ENCODE peak calls at places on chromosome 13, in five cellular contexts. B, X, V, F and C are unnamed samples.

GRCh38 chr13:110138009-110138699 is 168.8 kb downstream of the COL4A1 start:
- DNase-seq in B (peak; percentile 92), F (peak; percentile 70), V (peak; percentile 83), X (peak; percentile 90), C (no peak)

GRCh38 chr13:45207319-45207718 is 6.5 kb upstream of the KCTD4 start:
- DNase-seq in F (no peak), X (no peak), B (no peak), V (no peak), C (no peak)

GRCh38 chr13:77533875-77534788 is 1.4 kb upstream of the SCEL start:
- DNase-seq in V (no peak), F (peak; percentile 26), X (no peak), B (no peak), C (no peak)

GRCh38 chr13:25233861-25234260 is 53.4 kb downstream of the MTMR6 start:
- DNase-seq in B (no peak), V (no peak), F (no peak), X (no peak), C (no peak)

GRCh38 chr13:25904830-25905229 is 147.0 kb downstream of the SHISA2 start:
- DNase-seq in F (no peak), X (no peak), B (no peak), V (no peak), C (no peak)

GRCh38 chr13:110317496-110318195 is 10.6 kb downstream of the COL4A2 start:
- DNase-seq in F (no peak), V (no peak), B (no peak), X (no peak), C (no peak)

GRCh38 chr13:78024996-78025395 is 106.4 kb upstream of the EDNRB start:
- DNase-seq in V (no peak), F (peak; percentile 8), B (no peak), X (no peak), C (no peak)

GRCh38 chr13:32098275-32098674 is 66.7 kb downstream of the FRY start:
- DNase-seq in V (no peak), F (peak; percentile 9), B (no peak), X (peak; percentile 38), C (no peak)

GRCh38 chr13:41603917-41604316 is 146.6 kb downstream of the RGCC start:
- DNase-seq in X (peak; percentile 82), B (no peak), F (peak; percentile 88), V (peak; percentile 64), C (peak; percentile 52)

GRCh38 chr13:110334841-110335490 is 27.9 kb downstream of the COL4A2 start:
- DNase-seq in V (peak; percentile 92), B (no peak), F (peak; percentile 50), X (no peak), C (no peak)

GRCh38 chr13:94978516-94978915 is 266.2 kb upstream of the SOX21 start:
- DNase-seq in B (no peak), F (peak; percentile 83), V (peak; percentile 16), X (peak; percentile 16), C (no peak)

GRCh38 chr13:84352946-84353345 is 470.7 kb upstream of the SLITRK1 start:
- DNase-seq in V (peak; percentile 7), B (no peak), X (no peak), F (no peak), C (no peak)

GRCh38 chr13:38213307-38213706 is 136.3 kb upstream of the UFM1 start:
- DNase-seq in X (peak; percentile 44), V (peak; percentile 37), B (no peak), F (peak; percentile 73), C (no peak)

GRCh38 chr13:23778007-23778687 is 111.1 kb downstream of the MIPEP start:
- DNase-seq in V (no peak), B (no peak), X (no peak), F (peak; percentile 24), C (no peak)

GRCh38 chr13:59774511-59774911 is 389.2 kb downstream of the DIAPH3 start:
- DNase-seq in X (peak; percentile 87), B (no peak), V (peak; percentile 78), F (peak; percentile 61), C (no peak)

GRCh38 chr13:93867481-93867880 is 612.0 kb downstream of the DCT start:
- DNase-seq in F (peak; percentile 40), V (no peak), X (peak; percentile 14), B (no peak), C (no peak)

GRCh38 chr13:19713186-19713965 is 69.4 kb downstream of the PSPC1 start:
- DNase-seq in B (no peak), X (peak; percentile 52), F (peak; percentile 81), V (peak; percentile 81), C (peak; percentile 44)

DNA sequence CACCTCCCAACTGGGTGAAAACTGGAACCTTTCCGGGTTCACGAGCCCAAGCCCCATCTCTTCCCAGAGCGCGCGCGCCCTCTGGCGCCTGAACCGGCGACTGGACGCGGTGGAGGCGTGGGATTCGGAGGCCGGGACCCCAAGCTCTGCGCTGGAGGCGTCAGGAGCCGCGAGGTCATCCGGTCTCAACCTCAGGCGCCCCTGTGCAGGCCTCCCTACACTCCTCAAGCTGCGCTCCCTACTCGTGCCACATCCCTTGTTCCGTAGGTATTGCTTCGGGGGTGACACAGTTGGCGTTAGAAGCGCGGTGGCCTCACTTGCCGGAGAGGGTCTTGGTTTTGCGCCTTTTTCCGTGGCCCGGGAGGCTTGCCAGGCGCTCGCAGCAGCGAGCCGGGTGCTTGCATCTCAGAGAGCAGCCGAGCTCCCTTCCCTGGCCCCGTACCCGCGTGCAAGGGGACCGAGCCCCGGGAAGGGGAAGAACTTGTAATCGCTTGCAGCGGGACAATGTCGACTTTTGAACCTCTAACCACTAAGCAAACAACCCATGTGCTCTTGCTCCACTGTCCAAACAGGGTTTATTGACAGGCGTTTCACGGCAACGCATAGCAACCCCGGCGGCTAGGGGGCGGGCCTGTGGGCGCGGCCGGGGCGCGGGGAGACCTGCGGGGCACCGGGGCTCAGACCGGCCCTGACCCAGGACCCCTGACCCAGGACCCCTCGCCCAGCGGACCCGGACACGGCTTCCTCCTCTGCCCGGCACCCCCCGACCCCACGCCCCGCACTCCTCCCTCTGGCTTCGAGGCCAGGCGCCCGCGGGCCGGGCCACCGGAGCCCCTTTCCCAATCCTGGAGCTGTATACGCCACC is 8.5 kb downstream of the CDX2 start:
- DNase-seq in F (peak; percentile 22), V (no peak), B (peak; percentile 84), X (peak; percentile 28), C (no peak)
- H3K4me3 ChIP-seq in F (no peak overlapping the region), V (no peak overlapping the region), B (no peak overlapping the region), X (no peak overlapping the region), C (no peak overlapping the region)

DNA sequence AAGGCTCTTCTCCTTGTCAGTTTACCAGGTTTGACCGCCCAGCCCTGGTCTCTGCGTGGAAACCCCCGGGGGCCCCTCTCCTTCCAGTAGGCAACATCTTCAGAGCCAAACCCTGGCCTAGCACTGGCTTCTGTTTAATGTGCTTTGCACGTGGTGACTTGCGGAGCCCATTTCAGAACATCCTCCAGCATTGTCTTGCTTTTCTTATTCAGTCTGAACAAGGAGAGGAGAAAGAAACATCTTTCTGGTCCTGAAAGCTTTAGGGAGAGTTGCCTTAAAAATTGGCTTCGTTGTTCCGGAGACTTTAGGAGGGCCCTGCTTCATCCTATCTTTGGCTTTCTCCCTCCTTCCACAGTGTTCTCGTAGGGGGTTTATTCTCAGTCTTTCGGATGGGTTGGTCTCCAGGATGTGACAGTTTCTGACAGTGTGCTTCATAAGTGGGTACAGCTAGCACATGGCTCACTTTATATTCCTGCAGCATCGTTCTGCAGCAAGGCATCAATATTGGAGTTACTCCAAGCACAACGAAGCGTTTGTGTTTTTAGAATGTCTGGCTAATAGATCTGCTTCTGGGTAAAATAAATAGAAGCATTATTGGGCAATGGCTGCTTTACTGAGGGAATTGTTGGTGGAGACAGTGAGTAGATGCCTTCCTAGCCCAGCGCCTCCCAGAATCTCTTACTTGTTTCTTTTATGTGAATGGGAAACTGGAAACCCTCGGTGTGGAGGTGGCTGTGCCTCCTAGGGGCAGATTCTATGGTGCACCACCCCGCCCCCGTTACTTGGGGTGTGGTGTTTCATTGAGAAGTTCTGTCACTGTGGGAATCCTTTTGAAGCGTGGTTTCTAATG is 1.8 kb downstream of the FARP1 start:
- DNase-seq in X (peak; percentile 74), V (peak; percentile 60), B (no peak), F (peak; percentile 49), C (peak; percentile 46)
- TF ChIP-seq CTCF in X (peak; percentile 42), V (peak; percentile 29), B (no peak), F (peak; percentile 30), C (peak; percentile 43)

GRCh38 chr13:51966186-51966585 is 45.1 kb downstream of the ATP7B start:
- DNase-seq in F (no peak), V (no peak), B (no peak), X (no peak), C (no peak)
- H3K4me3 ChIP-seq in F (no peak overlapping the region), V (no peak overlapping the region), B (no peak overlapping the region), X (no peak overlapping the region), C (no peak overlapping the region)

GRCh38 chr13:106533101-106533939 is 2.1 kb downstream of the EFNB2 start:
- DNase-seq in V (peak; percentile 85), X (peak; percentile 96), B (peak; percentile 94), F (peak; percentile 78), C (no peak)
- TF ChIP-seq CTCF in V (peak; percentile 43), X (peak; percentile 34), B (no peak), F (peak; percentile 35), C (peak; percentile 25)

DNA sequence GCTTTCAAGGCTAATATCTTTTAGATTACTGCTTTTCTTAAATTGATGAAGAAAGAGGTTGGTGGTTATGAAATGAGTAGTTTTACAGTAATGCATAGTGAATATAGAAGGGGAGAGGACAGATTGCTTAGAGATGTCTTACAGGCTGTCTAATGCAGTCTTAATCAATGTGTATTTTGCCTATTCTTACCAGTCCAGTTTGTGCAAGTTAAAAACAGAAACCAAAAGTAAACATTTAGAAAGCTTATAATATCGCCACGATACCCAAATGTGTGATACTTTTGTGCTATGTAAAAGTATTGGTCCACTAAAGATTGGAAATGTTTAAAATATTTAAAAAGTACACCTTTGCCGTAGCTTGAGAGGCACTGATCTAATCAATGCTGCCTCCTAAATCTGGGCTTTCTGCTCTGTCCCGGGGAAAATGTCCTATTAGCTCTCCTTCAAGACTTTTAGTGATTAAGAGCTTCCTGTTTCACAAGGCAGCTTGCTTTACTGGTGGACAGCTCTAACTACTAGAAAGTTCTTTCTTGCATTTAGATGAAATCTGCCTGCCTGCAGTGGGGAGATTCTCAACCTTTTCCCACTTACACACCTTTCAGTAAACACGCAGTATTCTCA is 64.7 kb downstream of the DNAJC15 start:
- DNase-seq in F (peak; percentile 21), B (no peak), V (peak; percentile 34), X (no peak), C (no peak)
- H3K4me3 ChIP-seq in F (no peak overlapping the region), B (no peak overlapping the region), V (no peak overlapping the region), X (peak overlapping the region; percentile 43), C (no peak overlapping the region)

DNA sequence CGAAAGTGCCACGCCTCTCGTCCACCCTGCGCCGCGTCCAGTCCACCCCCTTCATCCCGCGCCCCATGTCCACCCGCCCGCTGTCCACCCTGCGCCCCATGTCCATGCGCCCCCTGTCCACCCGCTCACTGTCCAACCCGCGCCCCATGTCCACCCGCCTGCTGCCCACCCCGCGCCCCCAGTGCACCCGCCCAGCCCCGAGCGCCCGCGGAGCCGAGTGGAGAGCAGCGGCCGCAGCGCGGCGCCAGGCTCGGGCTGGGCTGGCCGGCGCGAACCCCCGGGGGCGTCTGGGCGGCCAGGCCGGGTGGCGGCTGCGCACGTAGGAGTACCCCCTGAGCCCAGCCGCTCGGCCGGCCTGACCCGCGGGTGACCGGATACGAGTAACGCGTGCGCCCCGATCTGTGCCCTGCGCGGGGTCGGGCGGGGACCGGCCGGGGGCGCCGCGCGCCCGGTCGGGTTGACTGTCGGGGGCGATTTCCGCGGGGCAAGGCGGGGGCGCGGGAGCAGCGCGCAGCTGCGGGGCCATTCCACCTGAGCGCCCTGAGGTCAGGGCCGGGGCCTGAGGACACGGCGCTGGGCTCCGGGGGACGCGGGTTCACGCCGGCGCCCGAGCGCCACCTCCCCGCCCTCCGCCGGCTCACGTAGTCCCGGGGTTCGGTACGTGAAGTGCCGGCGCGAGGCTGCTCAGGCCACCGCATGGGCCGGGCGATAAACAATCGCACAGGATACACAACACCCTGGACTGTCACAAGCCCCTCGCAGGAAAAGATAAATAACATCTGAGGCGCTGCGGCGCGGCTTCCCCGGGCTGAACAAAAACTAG is 37.5 kb upstream of the FLT1 start:
- DNase-seq in X (peak; percentile 72), F (no peak), B (no peak), V (no peak), C (no peak)
- TF ChIP-seq CTCF in X (no peak), F (no peak), B (no peak), V (no peak), C (no peak)

GRCh38 chr13:99305180-99305965 is 1.8 kb downstream of the GPR183 start:
- DNase-seq in F (no peak), B (no peak), V (no peak), X (no peak), C (no peak)
- H3K4me3 ChIP-seq in F (no peak overlapping the region), B (no peak overlapping the region), V (no peak overlapping the region), X (no peak overlapping the region), C (no peak overlapping the region)